ENCODE peak calls at places on chromosome 1, in seven cellular contexts. E, G, B, T, O, I and X are unnamed samples.

GRCh38 chr1:230728710-230729392 is 14.9 kb upstream of the AGT start:
- DNase-seq in I (no peak), G (no peak), B (no peak), E (no peak), O (no peak), T (no peak), X (no peak)

GRCh38 chr1:168050307-168050706 is 86.4 kb downstream of the GPR161 start:
- DNase-seq in O (no peak), I (no peak), B (no peak), G (no peak), E (no peak), T (peak), X (no peak)

GRCh38 chr1:64110924-64111777 is 92.3 kb upstream of the UBE2U start:
- DNase-seq in E (no peak), B (no peak), I (no peak), O (no peak), G (no peak), T (no peak), X (no peak)

GRCh38 chr1:12578860-12579422 is 39.1 kb downstream of the DHRS3 start:
- DNase-seq in B (no peak), G (no peak), I (no peak), T (no peak), O (no peak), E (no peak), X (no peak)

GRCh38 chr1:16440150-16440479 is 409 bp upstream of the NECAP2 start:
- DNase-seq in T (no peak), O (no peak), G (peak), B (no peak), E (no peak), I (no peak), X (no peak)

GRCh38 chr1:54378157-54378883 is 27.9 kb downstream of the SSBP3 start:
- DNase-seq in O (no peak), E (peak), B (no peak), I (no peak), T (no peak), G (no peak), X (no peak)

GRCh38 chr1:39729030-39729429 is 9.7 kb upstream of the PPIE start:
- DNase-seq in E (no peak), G (no peak), T (no peak), I (no peak), B (no peak), O (no peak), X (no peak)

GRCh38 chr1:16013220-16013907 is 4.5 kb downstream of the HSPB7 start:
- DNase-seq in B (peak), E (no peak), T (peak), O (no peak), G (peak), I (no peak), X (no peak)

GRCh38 chr1:20329793-20330542 is 39.3 kb downstream of the VWA5B1 start:
- DNase-seq in G (no peak), B (no peak), I (no peak), T (no peak), E (no peak), O (no peak), X (no peak)
- TF ChIP-seq CTCF in G (no peak), B (no peak), I (peak), T (peak), E (peak), O (no peak), X (no peak)

GRCh38 chr1:43974443-43975248 is at the start of gene ATP6V0B:
- DNase-seq in B (peak), O (peak), E (peak), I (no peak), G (peak), T (peak), X (peak)

GRCh38 chr1:43977376-43978263 is 1.4 kb upstream of the B4GALT2 start:
- DNase-seq in G (no peak), T (no peak), B (no peak), E (no peak), I (no peak), O (no peak), X (no peak)

GRCh38 chr1:43975249-43975961 is 645 bp downstream of the ATP6V0B start:
- DNase-seq in B (no peak), I (no peak), T (no peak), G (peak), O (no peak), E (no peak), X (no peak)

GRCh38 chr1:43976890-43977289 is 2.1 kb upstream of the B4GALT2 start:
- DNase-seq in E (no peak), G (no peak), T (no peak), B (no peak), O (no peak), I (no peak), X (no peak)

DNA sequence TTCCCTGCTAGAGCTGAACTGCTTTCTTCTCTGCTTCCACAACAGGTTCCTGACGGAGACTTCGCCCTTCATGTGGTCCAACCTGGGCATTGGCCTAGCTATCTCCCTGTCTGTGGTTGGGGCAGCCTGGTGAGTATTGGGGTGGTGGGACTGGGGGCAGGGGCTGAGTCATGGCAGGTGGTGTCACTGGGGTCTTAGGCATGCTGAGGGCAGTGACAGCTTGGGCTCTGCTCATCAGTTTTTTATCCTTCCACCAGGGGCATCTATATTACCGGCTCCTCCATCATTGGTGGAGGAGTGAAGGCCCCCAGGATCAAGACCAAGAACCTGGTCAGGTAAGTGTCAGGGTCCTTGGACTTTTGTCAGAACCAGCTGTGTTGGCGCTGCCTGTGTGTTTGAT is 1.3 kb downstream of the ATP6V0B start:
- DNase-seq in G (no peak), I (no peak), B (no peak), T (no peak), E (no peak), O (no peak), X (no peak)
- TF ChIP-seq CTCF in G (no peak), I (no peak), B (no peak), T (no peak), E (no peak), O (no peak), X (no peak)

DNA sequence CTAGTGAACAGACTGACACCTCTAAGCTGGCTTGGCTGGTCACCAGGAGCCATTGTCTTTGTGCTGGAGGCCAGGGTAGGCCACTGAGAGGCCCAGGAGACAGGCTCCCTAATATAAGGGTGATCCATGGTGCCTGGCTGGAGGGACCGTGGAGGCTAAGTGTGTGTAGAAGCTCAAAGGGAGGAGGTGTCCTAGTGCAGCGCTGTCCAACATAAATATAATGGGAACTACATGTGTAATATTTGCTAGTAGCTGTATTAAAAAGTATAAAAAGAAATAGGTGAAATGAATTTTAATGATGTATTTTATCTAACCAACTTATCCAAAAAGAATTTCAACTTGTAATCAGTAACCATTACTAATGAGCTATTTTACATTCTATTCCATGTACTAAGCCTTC is 35.0 kb downstream of the SOX13 start:
- DNase-seq in I (no peak), B (no peak), E (no peak), O (no peak), T (no peak), G (no peak), X (no peak)
- TF ChIP-seq CTCF in I (no peak), B (no peak), E (no peak), O (no peak), T (no peak), G (no peak), X (no peak)

DNA sequence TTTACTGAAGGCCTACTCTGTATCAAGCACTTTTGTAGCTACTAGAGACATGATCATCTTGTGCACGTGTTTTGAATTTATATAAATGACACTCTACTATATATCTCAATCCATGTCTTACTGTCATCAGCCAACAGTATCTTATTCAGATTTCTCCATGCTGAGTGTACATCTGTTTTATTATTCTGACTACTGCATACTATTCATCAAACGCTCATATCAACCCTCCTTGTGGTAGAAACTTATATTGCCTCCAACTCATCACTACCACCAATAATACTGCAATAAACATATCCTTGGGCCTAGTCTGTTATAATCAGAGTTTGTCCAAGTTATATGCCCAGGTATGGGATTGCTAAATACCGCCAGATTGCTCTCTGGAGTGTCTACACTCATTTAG is 81.6 kb upstream of the IRF2BP2 start:
- DNase-seq in T (no peak), I (no peak), O (no peak), B (no peak), G (no peak), E (no peak), X (no peak)
- TF ChIP-seq CTCF in T (no peak), I (no peak), O (no peak), B (no peak), G (no peak), E (no peak), X (no peak)

GRCh38 chr1:18608534-18608933 is 22.1 kb upstream of the PAX7 start:
- DNase-seq in G (no peak), E (no peak), B (no peak), O (no peak), T (no peak), I (no peak), X (no peak)
- TF ChIP-seq CTCF in G (no peak), E (peak), B (no peak), O (no peak), T (peak), I (no peak), X (no peak)